ENCODE peak calls at places on chromosomes 1 and 21, in ten cellular contexts. One of them, this sample, is unnamed.

GRCh38 chr1:58592521-58593134 is 15.6 kb upstream of the TACSTD2 start:
- DNase-seq in tibial artery: peak; percentile 90
- DNase-seq in HCT116: no peak
- DNase-seq in CD8-positive, alpha-beta T cell: no peak
- DNase-seq in lung: peak; percentile 79
- DNase-seq in SK-N-SH: no peak
- DNase-seq in sigmoid colon: peak; percentile 69
- DNase-seq in fibroblast of lung: peak; percentile 89
- DNase-seq in Panc1: no peak
- DNase-seq in cardiac muscle cell: peak; percentile 90
- DNase-seq in this sample: peak; percentile 93

GRCh38 chr1:206705744-206706297 is 21.1 kb downstream of the MAPKAPK2 start:
- DNase-seq in tibial artery: no peak
- DNase-seq in HCT116: no peak
- DNase-seq in CD8-positive, alpha-beta T cell: no peak
- DNase-seq in lung: no peak
- DNase-seq in SK-N-SH: no peak
- DNase-seq in sigmoid colon: peak; percentile 69
- DNase-seq in fibroblast of lung: no peak
- DNase-seq in Panc1: no peak
- DNase-seq in cardiac muscle cell: peak; percentile 54
- DNase-seq in this sample: no peak

GRCh38 chr1:56478734-56479133 is 100.6 kb downstream of the PLPP3 start:
- DNase-seq in tibial artery: no peak
- DNase-seq in HCT116: no peak
- DNase-seq in CD8-positive, alpha-beta T cell: no peak
- DNase-seq in lung: no peak
- DNase-seq in SK-N-SH: no peak
- DNase-seq in sigmoid colon: no peak
- DNase-seq in fibroblast of lung: no peak
- DNase-seq in Panc1: no peak
- DNase-seq in cardiac muscle cell: no peak
- DNase-seq in this sample: no peak

GRCh38 chr21:27647921-27648320 is 681.0 kb upstream of the ADAMTS5 start:
- DNase-seq in tibial artery: no peak
- DNase-seq in HCT116: no peak
- DNase-seq in CD8-positive, alpha-beta T cell: no peak
- DNase-seq in lung: no peak
- DNase-seq in SK-N-SH: no peak
- DNase-seq in sigmoid colon: no peak
- DNase-seq in fibroblast of lung: no peak
- DNase-seq in Panc1: no peak
- DNase-seq in cardiac muscle cell: no peak
- DNase-seq in this sample: no peak

GRCh38 chr1:169525391-169525790 is 39.6 kb upstream of the SLC19A2 start:
- DNase-seq in tibial artery: no peak
- DNase-seq in HCT116: no peak
- DNase-seq in CD8-positive, alpha-beta T cell: no peak
- DNase-seq in lung: no peak
- DNase-seq in SK-N-SH: no peak
- DNase-seq in sigmoid colon: no peak
- DNase-seq in fibroblast of lung: no peak
- DNase-seq in Panc1: no peak
- DNase-seq in cardiac muscle cell: no peak
- DNase-seq in this sample: no peak

GRCh38 chr1:20413136-20413790 is 72.7 kb downstream of the CAMK2N1 start:
- DNase-seq in tibial artery: no peak
- DNase-seq in HCT116: no peak
- DNase-seq in CD8-positive, alpha-beta T cell: no peak
- DNase-seq in lung: no peak
- DNase-seq in SK-N-SH: no peak
- DNase-seq in sigmoid colon: no peak
- DNase-seq in fibroblast of lung: no peak
- DNase-seq in Panc1: no peak
- DNase-seq in cardiac muscle cell: no peak
- DNase-seq in this sample: no peak

GRCh38 chr1:84103197-84103992 is 40.7 kb upstream of the PRKACB start:
- DNase-seq in tibial artery: peak; percentile 73
- DNase-seq in HCT116: peak; percentile 51
- DNase-seq in CD8-positive, alpha-beta T cell: no peak
- DNase-seq in lung: no peak
- DNase-seq in SK-N-SH: no peak
- DNase-seq in sigmoid colon: peak; percentile 77
- DNase-seq in fibroblast of lung: peak; percentile 92
- DNase-seq in Panc1: peak; percentile 92
- DNase-seq in cardiac muscle cell: peak; percentile 85
- DNase-seq in this sample: peak; percentile 58

GRCh38 chr1:68101829-68102228 is 51.4 kb upstream of the DIRAS3 start:
- DNase-seq in tibial artery: no peak
- DNase-seq in HCT116: no peak
- DNase-seq in CD8-positive, alpha-beta T cell: no peak
- DNase-seq in lung: no peak
- DNase-seq in SK-N-SH: no peak
- DNase-seq in sigmoid colon: no peak
- DNase-seq in fibroblast of lung: no peak
- DNase-seq in Panc1: no peak
- DNase-seq in cardiac muscle cell: no peak
- DNase-seq in this sample: no peak

GRCh38 chr21:33424214-33424613 is 21.0 kb downstream of the IFNGR2 start:
- DNase-seq in tibial artery: no peak
- DNase-seq in HCT116: no peak
- DNase-seq in CD8-positive, alpha-beta T cell: no peak
- DNase-seq in lung: no peak
- DNase-seq in SK-N-SH: no peak
- DNase-seq in sigmoid colon: no peak
- DNase-seq in fibroblast of lung: no peak
- DNase-seq in Panc1: no peak
- DNase-seq in cardiac muscle cell: no peak
- DNase-seq in this sample: no peak

GRCh38 chr21:33421713-33422393 is 18.6 kb downstream of the IFNGR2 start:
- DNase-seq in tibial artery: no peak
- DNase-seq in HCT116: no peak
- DNase-seq in CD8-positive, alpha-beta T cell: no peak
- DNase-seq in lung: no peak
- DNase-seq in SK-N-SH: no peak
- DNase-seq in sigmoid colon: no peak
- DNase-seq in fibroblast of lung: no peak
- DNase-seq in Panc1: no peak
- DNase-seq in cardiac muscle cell: no peak
- DNase-seq in this sample: no peak

GRCh38 chr21:33427051-33427450 is 23.8 kb downstream of the IFNGR2 start:
- DNase-seq in tibial artery: no peak
- DNase-seq in HCT116: no peak
- DNase-seq in CD8-positive, alpha-beta T cell: no peak
- DNase-seq in lung: no peak
- DNase-seq in SK-N-SH: no peak
- DNase-seq in sigmoid colon: no peak
- DNase-seq in fibroblast of lung: no peak
- DNase-seq in Panc1: no peak
- DNase-seq in cardiac muscle cell: no peak
- DNase-seq in this sample: peak; percentile 86

GRCh38 chr21:33428669-33429068 is 25.5 kb downstream of the IFNGR2 start:
- DNase-seq in tibial artery: peak; percentile 82
- DNase-seq in HCT116: no peak
- DNase-seq in CD8-positive, alpha-beta T cell: no peak
- DNase-seq in lung: peak; percentile 56
- DNase-seq in SK-N-SH: no peak
- DNase-seq in sigmoid colon: no peak
- DNase-seq in fibroblast of lung: peak; percentile 17
- DNase-seq in Panc1: no peak
- DNase-seq in cardiac muscle cell: no peak
- DNase-seq in this sample: peak; percentile 57

DNA sequence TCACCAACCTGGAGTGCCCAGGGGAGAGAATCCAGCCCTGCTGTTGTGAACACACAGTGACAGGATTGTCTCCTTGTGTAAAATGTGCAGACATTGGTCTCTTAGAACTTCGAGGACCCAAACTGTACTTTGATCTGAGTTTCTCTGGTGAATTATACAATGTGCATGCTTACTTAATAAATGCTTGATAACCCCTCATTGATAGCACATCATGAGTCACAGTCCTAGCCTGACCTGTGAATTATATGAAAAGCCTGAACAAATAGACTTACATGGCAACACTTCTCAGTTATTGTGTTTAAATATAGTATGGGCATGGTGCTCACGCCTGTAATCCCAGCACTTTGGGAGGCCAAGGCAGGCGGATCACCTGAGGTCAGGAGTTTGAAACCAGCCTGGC is 22.6 kb downstream of the IFNGR2 start:
- DNase-seq in tibial artery: no peak
- DNase-seq in HCT116: no peak
- DNase-seq in CD8-positive, alpha-beta T cell: no peak
- DNase-seq in lung: no peak
- DNase-seq in SK-N-SH: no peak
- DNase-seq in sigmoid colon: no peak
- DNase-seq in fibroblast of lung: no peak
- DNase-seq in Panc1: no peak
- DNase-seq in cardiac muscle cell: no peak
- DNase-seq in this sample: no peak
- H3K27ac ChIP-seq in tibial artery: no peak overlapping the region
- H3K27ac ChIP-seq in HCT116: no peak overlapping the region
- H3K27ac ChIP-seq in CD8-positive, alpha-beta T cell: no peak overlapping the region
- H3K27ac ChIP-seq in lung: no peak overlapping the region
- H3K27ac ChIP-seq in SK-N-SH: no peak overlapping the region
- H3K27ac ChIP-seq in sigmoid colon: no peak overlapping the region
- H3K27ac ChIP-seq in fibroblast of lung: no peak overlapping the region
- H3K27ac ChIP-seq in Panc1: no peak overlapping the region
- H3K27ac ChIP-seq in cardiac muscle cell: no peak overlapping the region
- H3K27ac ChIP-seq in this sample: peak overlapping the region; percentile 56

GRCh38 chr1:240101737-240102136 is 10.1 kb downstream of the FMN2 start:
- DNase-seq in tibial artery: no peak
- DNase-seq in HCT116: no peak
- DNase-seq in CD8-positive, alpha-beta T cell: no peak
- DNase-seq in lung: no peak
- DNase-seq in SK-N-SH: no peak
- DNase-seq in sigmoid colon: no peak
- DNase-seq in fibroblast of lung: no peak
- DNase-seq in Panc1: no peak
- DNase-seq in cardiac muscle cell: no peak
- DNase-seq in this sample: no peak

GRCh38 chr1:240099748-240100147 is 8.1 kb downstream of the FMN2 start:
- DNase-seq in tibial artery: no peak
- DNase-seq in HCT116: no peak
- DNase-seq in CD8-positive, alpha-beta T cell: no peak
- DNase-seq in lung: no peak
- DNase-seq in SK-N-SH: no peak
- DNase-seq in sigmoid colon: no peak
- DNase-seq in fibroblast of lung: no peak
- DNase-seq in Panc1: no peak
- DNase-seq in cardiac muscle cell: no peak
- DNase-seq in this sample: no peak

GRCh38 chr1:240100351-240100750 is 8.7 kb downstream of the FMN2 start:
- DNase-seq in tibial artery: no peak
- DNase-seq in HCT116: no peak
- DNase-seq in CD8-positive, alpha-beta T cell: no peak
- DNase-seq in lung: no peak
- DNase-seq in SK-N-SH: no peak
- DNase-seq in sigmoid colon: no peak
- DNase-seq in fibroblast of lung: no peak
- DNase-seq in Panc1: no peak
- DNase-seq in cardiac muscle cell: no peak
- DNase-seq in this sample: no peak

GRCh38 chr1:240099329-240099728 is 7.6 kb downstream of the FMN2 start:
- DNase-seq in tibial artery: no peak
- DNase-seq in HCT116: no peak
- DNase-seq in CD8-positive, alpha-beta T cell: no peak
- DNase-seq in lung: no peak
- DNase-seq in SK-N-SH: no peak
- DNase-seq in sigmoid colon: no peak
- DNase-seq in fibroblast of lung: no peak
- DNase-seq in Panc1: no peak
- DNase-seq in cardiac muscle cell: no peak
- DNase-seq in this sample: no peak

DNA sequence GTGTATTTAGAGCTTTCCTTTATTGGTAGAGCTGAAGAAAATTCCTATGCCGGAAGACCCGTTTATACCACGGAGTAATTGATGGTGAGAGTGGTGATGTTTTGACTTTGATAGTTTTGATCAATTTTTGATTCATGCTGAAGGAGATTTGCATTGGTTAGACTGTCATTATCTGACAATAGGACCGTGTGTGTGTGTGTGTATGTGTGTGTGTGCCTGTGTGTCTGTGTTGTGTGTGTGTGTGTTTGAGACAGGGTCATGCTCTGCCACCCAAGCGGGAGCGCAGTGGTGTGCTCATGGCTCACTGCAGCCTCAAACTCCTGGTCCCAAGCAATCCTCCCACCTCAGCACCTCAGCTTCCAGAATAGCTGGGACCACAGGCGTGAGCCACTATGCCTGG is 9.6 kb downstream of the FMN2 start:
- DNase-seq in tibial artery: no peak
- DNase-seq in HCT116: no peak
- DNase-seq in CD8-positive, alpha-beta T cell: no peak
- DNase-seq in lung: no peak
- DNase-seq in SK-N-SH: no peak
- DNase-seq in sigmoid colon: no peak
- DNase-seq in fibroblast of lung: no peak
- DNase-seq in Panc1: no peak
- DNase-seq in cardiac muscle cell: no peak
- DNase-seq in this sample: no peak
- H3K4me3 ChIP-seq in tibial artery: no peak overlapping the region
- H3K4me3 ChIP-seq in HCT116: no peak overlapping the region
- H3K4me3 ChIP-seq in CD8-positive, alpha-beta T cell: no peak overlapping the region
- H3K4me3 ChIP-seq in lung: no peak overlapping the region
- H3K4me3 ChIP-seq in SK-N-SH: no peak overlapping the region
- H3K4me3 ChIP-seq in sigmoid colon: no peak overlapping the region
- H3K4me3 ChIP-seq in fibroblast of lung: no peak overlapping the region
- H3K4me3 ChIP-seq in Panc1: no peak overlapping the region
- H3K4me3 ChIP-seq in cardiac muscle cell: no peak overlapping the region
- H3K4me3 ChIP-seq in this sample: no peak overlapping the region

GRCh38 chr21:44300262-44300959 is 558 bp downstream of the PFKL start:
- DNase-seq in tibial artery: peak; percentile 88
- DNase-seq in HCT116: no peak
- DNase-seq in CD8-positive, alpha-beta T cell: peak; percentile 46
- DNase-seq in lung: peak; percentile 74
- DNase-seq in SK-N-SH: peak; percentile 89
- DNase-seq in sigmoid colon: peak; percentile 88
- DNase-seq in fibroblast of lung: peak; percentile 24
- DNase-seq in Panc1: no peak
- DNase-seq in cardiac muscle cell: peak; percentile 55
- DNase-seq in this sample: peak; percentile 78
- TF ChIP-seq CTCF in tibial artery: no peak
- TF ChIP-seq CTCF in HCT116: no peak
- TF ChIP-seq CTCF in CD8-positive, alpha-beta T cell: no peak
- TF ChIP-seq CTCF in lung: no peak
- TF ChIP-seq CTCF in SK-N-SH: no peak
- TF ChIP-seq CTCF in sigmoid colon: no peak
- TF ChIP-seq CTCF in fibroblast of lung: no peak
- TF ChIP-seq CTCF in Panc1: no peak
- TF ChIP-seq CTCF in cardiac muscle cell: no peak
- TF ChIP-seq CTCF in this sample: no peak

DNA sequence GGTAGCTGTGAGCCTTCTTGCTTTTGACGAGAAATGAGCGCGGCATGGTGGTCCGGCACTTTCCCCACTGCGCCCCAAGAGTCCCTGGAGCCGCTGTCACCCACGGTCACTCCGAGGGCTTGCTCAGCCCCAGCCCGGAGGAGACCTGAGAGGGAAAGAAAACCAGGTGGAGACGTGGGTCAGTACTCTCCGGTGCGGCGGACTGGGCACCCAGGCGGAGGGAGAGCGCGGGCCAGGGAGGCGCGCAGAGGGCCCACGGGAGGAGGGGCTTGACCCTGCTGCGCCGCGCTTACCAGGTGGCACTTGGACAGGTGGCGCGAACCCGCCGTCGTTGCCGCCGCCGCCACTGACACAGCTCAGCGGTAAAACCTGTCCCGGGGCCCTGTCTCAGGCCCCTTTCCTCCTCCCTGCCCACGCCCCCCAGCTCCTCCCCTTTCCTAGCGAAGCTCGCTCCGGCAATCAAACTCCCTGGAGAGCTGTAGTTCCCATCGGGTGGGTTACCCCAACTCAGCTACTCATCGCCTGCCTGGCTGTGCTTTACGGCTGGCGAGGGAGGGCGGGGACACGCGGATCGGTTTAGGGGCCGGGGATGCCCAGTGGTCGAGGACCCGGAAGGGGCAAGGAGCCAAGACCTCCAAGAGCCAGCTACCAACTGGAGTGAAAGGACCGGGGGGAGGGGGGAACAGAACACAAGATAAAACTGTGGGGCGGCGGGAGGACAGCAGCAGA is 3.1 kb downstream of the GFI1 start:
- DNase-seq in tibial artery: no peak
- DNase-seq in HCT116: no peak
- DNase-seq in CD8-positive, alpha-beta T cell: peak; percentile 41
- DNase-seq in lung: no peak
- DNase-seq in SK-N-SH: peak; percentile 49
- DNase-seq in sigmoid colon: no peak
- DNase-seq in fibroblast of lung: no peak
- DNase-seq in Panc1: no peak
- DNase-seq in cardiac muscle cell: no peak
- DNase-seq in this sample: peak; percentile 16
- H3K27ac ChIP-seq in tibial artery: no peak overlapping the region
- H3K27ac ChIP-seq in HCT116: no peak overlapping the region
- H3K27ac ChIP-seq in CD8-positive, alpha-beta T cell: peak overlapping the region; percentile 67
- H3K27ac ChIP-seq in lung: no peak overlapping the region
- H3K27ac ChIP-seq in SK-N-SH: no peak overlapping the region
- H3K27ac ChIP-seq in sigmoid colon: no peak overlapping the region
- H3K27ac ChIP-seq in fibroblast of lung: no peak overlapping the region
- H3K27ac ChIP-seq in Panc1: no peak overlapping the region
- H3K27ac ChIP-seq in cardiac muscle cell: no peak overlapping the region
- H3K27ac ChIP-seq in this sample: no peak overlapping the region

This sample was measured in thyroid gland.